ENCODE peak calls at places on chromosome 16, in five cellular contexts. One of them, this sample, is unnamed.

GRCh38 chr16:68367034-68367433 is 56.2 kb downstream of the PRMT7 start:
- DNase-seq in COLO829: peak
- DNase-seq in endothelial cell: peak
- DNase-seq in NCI-H1436: no peak
- DNase-seq in activated gamma-delta T cell treated with Interleukin-2 at 50 U/mL for 16 hours: peak
- DNase-seq in this sample: peak

GRCh38 chr16:22678311-22678710 is 135.7 kb upstream of the HS3ST2 start:
- DNase-seq in COLO829: no peak
- DNase-seq in endothelial cell: no peak
- DNase-seq in NCI-H1436: no peak
- DNase-seq in activated gamma-delta T cell treated with Interleukin-2 at 50 U/mL for 16 hours: no peak
- DNase-seq in this sample: no peak

GRCh38 chr16:78310990-78311561 is 211.6 kb downstream of the WWOX start:
- DNase-seq in COLO829: no peak
- DNase-seq in endothelial cell: no peak
- DNase-seq in NCI-H1436: no peak
- DNase-seq in activated gamma-delta T cell treated with Interleukin-2 at 50 U/mL for 16 hours: no peak
- DNase-seq in this sample: no peak

GRCh38 chr16:17346774-17347569 is 123.8 kb downstream of the XYLT1 start:
- DNase-seq in COLO829: no peak
- DNase-seq in endothelial cell: no peak
- DNase-seq in NCI-H1436: no peak
- DNase-seq in activated gamma-delta T cell treated with Interleukin-2 at 50 U/mL for 16 hours: no peak
- DNase-seq in this sample: no peak

GRCh38 chr16:52562770-52563169 is 15.8 kb upstream of the TOX3 start:
- DNase-seq in COLO829: no peak
- DNase-seq in endothelial cell: no peak
- DNase-seq in NCI-H1436: no peak
- DNase-seq in activated gamma-delta T cell treated with Interleukin-2 at 50 U/mL for 16 hours: no peak
- DNase-seq in this sample: no peak

GRCh38 chr16:26987631-26988030 is 79.1 kb upstream of the C16orf82 start:
- DNase-seq in COLO829: no peak
- DNase-seq in endothelial cell: no peak
- DNase-seq in NCI-H1436: no peak
- DNase-seq in activated gamma-delta T cell treated with Interleukin-2 at 50 U/mL for 16 hours: no peak
- DNase-seq in this sample: no peak

GRCh38 chr16:75002474-75002873 is 3.6 kb downstream of the ZNRF1 start:
- DNase-seq in COLO829: no peak
- DNase-seq in endothelial cell: no peak
- DNase-seq in NCI-H1436: no peak
- DNase-seq in activated gamma-delta T cell treated with Interleukin-2 at 50 U/mL for 16 hours: no peak
- DNase-seq in this sample: no peak

GRCh38 chr16:2963074-2963610 is 933 bp upstream of the KREMEN2 start:
- DNase-seq in COLO829: no peak
- DNase-seq in endothelial cell: no peak
- DNase-seq in NCI-H1436: no peak
- DNase-seq in activated gamma-delta T cell treated with Interleukin-2 at 50 U/mL for 16 hours: no peak
- DNase-seq in this sample: peak

GRCh38 chr16:87635541-87636049 is 33.3 kb downstream of the JPH3 start:
- DNase-seq in COLO829: peak
- DNase-seq in endothelial cell: peak
- DNase-seq in NCI-H1436: peak
- DNase-seq in activated gamma-delta T cell treated with Interleukin-2 at 50 U/mL for 16 hours: peak
- DNase-seq in this sample: peak

GRCh38 chr16:29745853-29746345 is at the start of gene C16orf54:
- DNase-seq in COLO829: no peak
- DNase-seq in endothelial cell: no peak
- DNase-seq in NCI-H1436: no peak
- DNase-seq in activated gamma-delta T cell treated with Interleukin-2 at 50 U/mL for 16 hours: peak
- DNase-seq in this sample: no peak

GRCh38 chr16:477758-478157 is 49.8 kb upstream of the CAPN15 start:
- DNase-seq in COLO829: no peak
- DNase-seq in endothelial cell: no peak
- DNase-seq in NCI-H1436: no peak
- DNase-seq in activated gamma-delta T cell treated with Interleukin-2 at 50 U/mL for 16 hours: no peak
- DNase-seq in this sample: no peak